ENCODE peak calls at places on chromosomes 1 and 21, in nine cellular contexts. O is brain microvascular endothelial cell; Q is aorta; N is naive thymus-derived CD4-positive, alpha-beta T cell; S is upper lobe of right lung; M is CD8-positive, alpha-beta memory T cell; J is tibial nerve; U is body of pancreas; H is endothelial cell of umbilical vein. E is an unnamed sample.

GRCh38 chr21:26840912-26841311 is 4.3 kb downstream of the ADAMTS1 start:
- DNase-seq in M (no peak), O (peak; percentile 38), N (no peak), S (no peak), U (peak; percentile 44), J (peak; percentile 34), H (peak; percentile 57), Q (peak; percentile 92), E (no peak)

GRCh38 chr1:1118011-1118892 is 2.4 kb upstream of the C1orf159 start:
- DNase-seq in U (no peak), N (no peak), S (peak; percentile 61), H (no peak), M (no peak), J (no peak), Q (peak; percentile 69), O (no peak), E (peak; percentile 19)

GRCh38 chr1:117658676-117659075 is 52.8 kb downstream of the TENT5C start:
- DNase-seq in N (peak; percentile 82), S (no peak), Q (no peak), H (no peak), U (no peak), J (no peak), M (peak; percentile 56), O (no peak), E (peak; percentile 83)

GRCh38 chr1:12775443-12775842 is 1.9 kb downstream of the PRAMEF12 start:
- DNase-seq in H (no peak), J (no peak), U (no peak), Q (no peak), O (no peak), N (no peak), M (no peak), S (no peak), E (no peak)

GRCh38 chr1:101253976-101254660 is 17.3 kb downstream of the S1PR1 start:
- DNase-seq in J (no peak), H (no peak), S (no peak), Q (no peak), O (no peak), M (no peak), U (no peak), N (no peak), E (no peak)

GRCh38 chr1:222331340-222331739 is 216.6 kb downstream of the HHIPL2 start:
- DNase-seq in N (no peak), O (peak; percentile 34), Q (no peak), J (no peak), M (no peak), S (no peak), H (no peak), U (no peak), E (no peak)

GRCh38 chr1:43531453-43531905 is 796 bp downstream of the PTPRF start:
- DNase-seq in S (peak; percentile 79), Q (peak; percentile 84), N (peak; percentile 23), O (no peak), M (no peak), U (peak; percentile 55), H (peak; percentile 44), J (no peak), E (peak; percentile 66)

GRCh38 chr21:17051054-17051453 is 461.8 kb upstream of the CXADR start:
- DNase-seq in J (no peak), N (no peak), U (no peak), S (no peak), H (no peak), M (no peak), O (no peak), Q (no peak), E (no peak)

GRCh38 chr1:211925016-211925415 is 94.5 kb upstream of the LPGAT1 start:
- DNase-seq in U (no peak), H (no peak), S (no peak), N (no peak), O (no peak), Q (no peak), J (no peak), M (no peak), E (peak; percentile 84)

GRCh38 chr21:14401217-14401616 is 18.3 kb upstream of the HSPA13 start:
- DNase-seq in U (no peak), Q (no peak), H (no peak), N (no peak), M (no peak), J (no peak), S (no peak), O (no peak), E (no peak)

GRCh38 chr1:110483308-110483685 is 32.3 kb downstream of the PROK1 start:
- DNase-seq in M (no peak), S (no peak), O (no peak), J (no peak), U (no peak), N (no peak), Q (no peak), H (no peak), E (no peak)

GRCh38 chr1:21944261-21945074 is 7.4 kb upstream of the HSPG2 start:
- DNase-seq in Q (no peak), U (no peak), J (no peak), S (no peak), M (no peak), H (peak; percentile 80), N (no peak), O (no peak), E (no peak)

GRCh38 chr21:32750405-32750804 is 21.1 kb downstream of the PAXBP1 start:
- DNase-seq in J (no peak), N (no peak), M (no peak), U (no peak), Q (no peak), H (no peak), O (no peak), S (no peak), E (no peak)

GRCh38 chr1:35190784-35191183 is 2.2 kb downstream of the SFPQ start:
- DNase-seq in S (no peak), J (no peak), M (no peak), Q (no peak), H (no peak), U (no peak), N (no peak), O (no peak), E (no peak)
- H3K36me3 ChIP-seq in S (peaks cover 58% of the 10 kb centered on the region), J (peaks cover 57% of the 10 kb centered on the region), M (peaks cover 58% of the 10 kb centered on the region), Q (peaks cover 6% of the 10 kb centered on the region), H (peaks cover 55% of the 10 kb centered on the region), U (peaks cover 28% of the 10 kb centered on the region), N (peaks cover 25% of the 10 kb centered on the region), O (peaks cover 62% of the 10 kb centered on the region), E (no peaks in the 10 kb centered on the region)

GRCh38 chr1:174326278-174326677 is 121.5 kb upstream of the GPR52 start:
- DNase-seq in J (no peak), N (no peak), M (no peak), O (no peak), Q (no peak), U (no peak), S (no peak), H (no peak), E (no peak)
- H3K36me3 ChIP-seq in J (peaks cover 20% of the 10 kb centered on the region), N (no peaks in the 10 kb centered on the region), M (no peaks in the 10 kb centered on the region), O (no peaks in the 10 kb centered on the region), Q (no peaks in the 10 kb centered on the region), U (no peaks in the 10 kb centered on the region), S (no peaks in the 10 kb centered on the region), H (no peaks in the 10 kb centered on the region), E (no peaks in the 10 kb centered on the region)

GRCh38 chr1:100146958-100147357 is 14.0 kb downstream of the TRMT13 start:
- DNase-seq in N (no peak), S (no peak), M (no peak), Q (no peak), H (no peak), U (no peak), O (no peak), J (no peak), E (no peak)

GRCh38 chr1:100141192-100141591 is 8.2 kb downstream of the TRMT13 start:
- DNase-seq in U (no peak), O (no peak), H (no peak), N (no peak), S (no peak), J (no peak), M (no peak), Q (no peak), E (no peak)

GRCh38 chr1:100145116-100145515 is 12.2 kb downstream of the TRMT13 start:
- DNase-seq in M (no peak), J (no peak), H (no peak), O (no peak), Q (no peak), U (no peak), S (no peak), N (no peak), E (no peak)

GRCh38 chr1:100137602-100138001 is 4.6 kb downstream of the TRMT13 start:
- DNase-seq in H (no peak), N (no peak), O (no peak), U (no peak), S (no peak), Q (no peak), M (no peak), J (no peak), E (no peak)

GRCh38 chr1:100142343-100142742 is 9.4 kb downstream of the TRMT13 start:
- DNase-seq in N (no peak), U (no peak), Q (no peak), S (no peak), O (no peak), J (no peak), M (no peak), H (no peak), E (no peak)
- H3K36me3 ChIP-seq in N (peaks cover 29% of the 10 kb centered on the region), U (peaks cover 22% of the 10 kb centered on the region), Q (peaks cover 10% of the 10 kb centered on the region), S (peaks cover 100% of the 10 kb centered on the region), O (peaks cover 44% of the 10 kb centered on the region), J (peaks cover 100% of the 10 kb centered on the region), M (peaks cover 47% of the 10 kb centered on the region), H (peaks cover 32% of the 10 kb centered on the region), E (peaks cover 20% of the 10 kb centered on the region)

GRCh38 chr1:46053734-46054133 is 78.7 kb downstream of the PIK3R3 start:
- DNase-seq in U (no peak), N (no peak), S (no peak), Q (no peak), O (no peak), H (no peak), M (no peak), J (no peak), E (no peak)
- H3K36me3 ChIP-seq in U (no peaks in the 10 kb centered on the region), N (no peaks in the 10 kb centered on the region), S (no peaks in the 10 kb centered on the region), Q (no peaks in the 10 kb centered on the region), O (peaks cover 2% of the 10 kb centered on the region), H (no peaks in the 10 kb centered on the region), M (no peaks in the 10 kb centered on the region), J (peaks cover 6% of the 10 kb centered on the region), E (no peaks in the 10 kb centered on the region)

GRCh38 chr21:38696617-38697016 is 109.1 kb upstream of the ETS2 start:
- DNase-seq in Q (no peak), J (no peak), S (no peak), M (no peak), N (no peak), O (no peak), H (no peak), U (no peak), E (no peak)
- H3K36me3 ChIP-seq in Q (no peaks in the 10 kb centered on the region), J (no peaks in the 10 kb centered on the region), S (no peaks in the 10 kb centered on the region), M (no peaks in the 10 kb centered on the region), N (no peaks in the 10 kb centered on the region), O (no peaks in the 10 kb centered on the region), H (no peaks in the 10 kb centered on the region), U (no peaks in the 10 kb centered on the region), E (no peaks in the 10 kb centered on the region)

E was measured in mucosa of descending colon.